ENCODE peak calls at places on chromosomes 1 and 21, in four cellular contexts. P is stimulated activated CD8-positive, alpha-beta memory T cell treated with anti-CD3 and anti-CD28 coated beads, Interleukin-7, amount 100 ng/mL, for 1 hour; R is HTR-8/SVneo; W is anterior cingulate cortex. M is an unnamed sample.

GRCh38 chr1:111924786-111925185 is 64.7 kb downstream of the KCND3 start:
- DNase-seq in P (no peak), R (no peak), W (no peak), M (no peak)

GRCh38 chr21:25776440-25776839 is 41.7 kb downstream of the GABPA start:
- DNase-seq in P (no peak), R (no peak), W (no peak), M (no peak)

GRCh38 chr1:218364028-218364710 is 19.0 kb downstream of the TGFB2 start:
- DNase-seq in P (no peak), R (no peak), W (no peak), M (no peak)

GRCh38 chr1:64877151-64877550 is 89.2 kb downstream of the JAK1 start:
- DNase-seq in P (no peak), R (no peak), W (no peak), M (no peak)

GRCh38 chr1:116983112-116983511 is 18.4 kb upstream of the CD101 start:
- DNase-seq in P (no peak), R (no peak), W (no peak), M (no peak)

GRCh38 chr1:5988596-5989285 is 3.5 kb downstream of the NPHP4 start:
- DNase-seq in P (no peak), R (no peak), W (no peak), M (no peak)

GRCh38 chr1:12556368-12556930 is 61.6 kb downstream of the DHRS3 start:
- DNase-seq in P (no peak), R (peak), W (no peak), M (no peak)

GRCh38 chr1:217535601-217536377 is 95.1 kb downstream of the GPATCH2 start:
- DNase-seq in P (no peak), R (no peak), W (no peak), M (no peak)

GRCh38 chr1:222928212-222928611 is 113.4 kb downstream of the DISP1 start:
- DNase-seq in P (no peak), R (no peak), W (no peak), M (no peak)

GRCh38 chr1:228332797-228333738 is 73.6 kb downstream of the TRIM11 start:
- DNase-seq in P (no peak), R (no peak), W (no peak), M (no peak)

GRCh38 chr1:205294175-205294913 is 27.2 kb downstream of the NUAK2 start:
- DNase-seq in P (no peak), R (peak), W (no peak), M (no peak)

GRCh38 chr1:22598736-22599135 is 35.4 kb downstream of the EPHA8 start:
- DNase-seq in P (no peak), R (no peak), W (no peak), M (no peak)

GRCh38 chr1:213055087-213055591 is 4.1 kb downstream of the RPS6KC1 start:
- DNase-seq in P (no peak), R (no peak), W (no peak), M (no peak)

GRCh38 chr1:218259800-218260199 is 25.3 kb upstream of the RRP15 start:
- DNase-seq in P (no peak), R (peak), W (no peak), M (no peak)

GRCh38 chr1:229101475-229101874 is 169.4 kb upstream of the RAB4A start:
- DNase-seq in P (no peak), R (no peak), W (no peak), M (no peak)

GRCh38 chr1:187051618-187052232 is 223.0 kb downstream of the PLA2G4A start:
- DNase-seq in P (no peak), R (peak), W (no peak), M (no peak)

GRCh38 chr1:162554258-162554657 is 7.3 kb upstream of the UAP1 start:
- DNase-seq in P (no peak), R (no peak), W (no peak), M (no peak)

GRCh38 chr1:119285482-119285881 is 83.1 kb upstream of the HAO2 start:
- DNase-seq in P (no peak), R (no peak), W (no peak), M (no peak)

GRCh38 chr21:25005388-25005787 is 601.9 kb downstream of the MRPL39 start:
- DNase-seq in P (no peak), R (peak), W (no peak), M (peak)

GRCh38 chr1:212606734-212607205 is 1.8 kb upstream of the ATF3 start:
- DNase-seq in P (peak), R (no peak), W (no peak), M (no peak)

GRCh38 chr1:116764466-116764896 is 10.3 kb downstream of the CD2 start:
- DNase-seq in P (no peak), R (no peak), W (no peak), M (no peak)

GRCh38 chr1:246971322-246971721 is 36.5 kb downstream of the ZNF695 start:
- DNase-seq in P (no peak), R (no peak), W (peak), M (no peak)

GRCh38 chr1:47276850-47277249 is 37.1 kb downstream of the STIL start:
- DNase-seq in P (no peak), R (no peak), W (no peak), M (no peak)

GRCh38 chr1:7218210-7218832 is 433.1 kb downstream of the CAMTA1 start:
- DNase-seq in P (no peak), R (peak), W (no peak), M (no peak)

GRCh38 chr1:41023279-41023990 is 1.9 kb upstream of the SLFNL1 start:
- DNase-seq in P (no peak), R (peak), W (no peak), M (no peak)

GRCh38 chr1:223341111-223341510 is 22.9 kb downstream of the SUSD4 start:
- DNase-seq in P (no peak), R (no peak), W (peak), M (no peak)

GRCh38 chr21:32782698-32783097 is 11.1 kb upstream of the PAXBP1 start:
- DNase-seq in P (no peak), R (no peak), W (no peak), M (no peak)

GRCh38 chr1:158126425-158126824 is 54.3 kb upstream of the CD1D start:
- DNase-seq in P (no peak), R (no peak), W (no peak), M (no peak)

GRCh38 chr1:145962157-145963102 is 1.9 kb downstream of the ANKRD34A start:
- DNase-seq in P (no peak), R (no peak), W (peak), M (no peak)

GRCh38 chr1:111620412-111620971 is 903 bp downstream of the RAP1A start:
- DNase-seq in P (no peak), R (peak), W (no peak), M (no peak)

GRCh38 chr1:114428083-114428754 is 82.8 kb downstream of the TRIM33 start:
- DNase-seq in P (no peak), R (no peak), W (no peak), M (no peak)

GRCh38 chr1:232925421-232926202 is 24.8 kb upstream of the NTPCR start:
- DNase-seq in P (no peak), R (no peak), W (no peak), M (no peak)

GRCh38 chr1:14567903-14568302 is 30.6 kb upstream of the KAZN start:
- DNase-seq in P (no peak), R (no peak), W (no peak), M (no peak)

GRCh38 chr1:225467193-225468020 is 39.6 kb upstream of the LBR start:
- DNase-seq in P (peak), R (no peak), W (peak), M (peak)

GRCh38 chr21:41772351-41773080 is 5.7 kb upstream of the RIPK4 start:
- DNase-seq in P (no peak), R (no peak), W (no peak), M (no peak)